ENCODE peak calls at places on chromosomes 2 and 18, in six cellular contexts. G is lung, X is astrocyte of the spinal cord, C is uterus, E is H9, I is HCT116. B is an unnamed sample.
A peak's percentile ranks its signal among the peaks of the same experiment; 100 is the strongest.

GRCh38 chr18:23377669-23378469 is 75.2 kb upstream of the RIOK3 start:
- DNase-seq in G (no peak), C (peak; percentile 51), I (peak; percentile 26), X (peak; percentile 90), E (no peak), B (no peak)

GRCh38 chr2:43013821-43014345 is 212.5 kb downstream of the ZFP36L2 start:
- DNase-seq in C (peak; percentile 10), G (no peak), E (no peak), X (no peak), I (no peak), B (no peak)

GRCh38 chr2:17976871-17977746 is 98.6 kb downstream of the KCNS3 start:
- DNase-seq in G (peak; percentile 43), I (no peak), X (peak; percentile 99), E (no peak), C (peak; percentile 31), B (no peak)

GRCh38 chr2:219287569-219288265 is 8.6 kb downstream of the DNAJB2 start:
- DNase-seq in C (no peak), X (no peak), E (no peak), G (no peak), I (no peak), B (no peak)

GRCh38 chr2:175431054-175431780 is 249.7 kb upstream of the ATP5MC3 start:
- DNase-seq in C (no peak), X (no peak), G (no peak), E (no peak), I (no peak), B (no peak)

GRCh38 chr2:232457121-232458011 is 1.4 kb downstream of the ALPI start:
- DNase-seq in I (no peak), E (peak; percentile 26), C (no peak), X (no peak), G (no peak), B (no peak)

GRCh38 chr2:73269686-73270465 is 14.4 kb downstream of the FBXO41 start:
- DNase-seq in C (no peak), G (no peak), X (no peak), I (no peak), E (no peak), B (no peak)

GRCh38 chr18:60962629-60963028 is 370.6 kb upstream of the CDH20 start:
- DNase-seq in I (no peak), C (no peak), E (no peak), G (no peak), X (no peak), B (no peak)

GRCh38 chr2:70643715-70644114 is 90.1 kb upstream of the TGFA start:
- DNase-seq in C (no peak), I (peak; percentile 42), X (no peak), E (peak; percentile 63), G (no peak), B (no peak)

GRCh38 chr2:149768320-149768799 is 180.8 kb upstream of the MMADHC start:
- DNase-seq in X (peak; percentile 44), C (no peak), E (no peak), I (no peak), G (no peak), B (no peak)

GRCh38 chr2:228039752-228040534 is 141.5 kb downstream of the SPHKAP start:
- DNase-seq in I (peak; percentile 34), C (no peak), E (no peak), X (peak; percentile 22), G (no peak), B (no peak)

GRCh38 chr2:70304501-70304900 is 2.6 kb upstream of the FAM136A start:
- DNase-seq in X (no peak), I (no peak), E (no peak), C (no peak), G (no peak), B (no peak)

GRCh38 chr2:67854103-67854502 is 208.7 kb downstream of the C1D start:
- DNase-seq in I (no peak), X (no peak), E (no peak), G (no peak), C (no peak), B (no peak)

GRCh38 chr2:215712219-215712849 is 276.5 kb upstream of the FN1 start:
- DNase-seq in E (no peak), G (no peak), X (no peak), C (no peak), I (no peak), B (no peak)

GRCh38 chr2:239233576-239233975 is 167.2 kb downstream of the HDAC4 start:
- DNase-seq in E (no peak), X (no peak), I (no peak), C (no peak), G (no peak), B (no peak)

GRCh38 chr2:85078536-85078935 is 54.7 kb upstream of the TCF7L1 start:
- DNase-seq in E (no peak), X (no peak), G (no peak), C (no peak), I (no peak), B (no peak)

GRCh38 chr2:15693926-15694588 is 102.4 kb downstream of the DDX1 start:
- DNase-seq in X (no peak), C (no peak), E (no peak), G (no peak), I (no peak), B (peak; percentile 71)

GRCh38 chr2:22253171-22253570 is 1129.4 kb downstream of the TDRD15 start:
- DNase-seq in C (no peak), E (peak; percentile 29), I (no peak), G (no peak), X (no peak), B (no peak)

GRCh38 chr2:128396500-128396891 is 77.8 kb upstream of the HS6ST1 start:
- DNase-seq in C (no peak), E (peak; percentile 80), I (no peak), G (no peak), X (peak; percentile 22), B (peak; percentile 69)

GRCh38 chr2:210195066-210195852 is 24.1 kb upstream of the KANSL1L start:
- DNase-seq in I (peak; percentile 38), C (no peak), E (no peak), X (peak; percentile 64), G (no peak), B (no peak)

GRCh38 chr2:226426292-226426736 is 373.3 kb downstream of the IRS1 start:
- DNase-seq in E (no peak), C (no peak), I (no peak), G (no peak), X (peak; percentile 91), B (no peak)

GRCh38 chr2:235311044-235311443 is 182.8 kb upstream of the AGAP1 start:
- DNase-seq in I (no peak), X (no peak), G (no peak), E (no peak), C (no peak), B (no peak)
- TF ChIP-seq CTCF in I (no peak), X (no peak), G (no peak), E (no peak), C (no peak), B (no peak)

DNA sequence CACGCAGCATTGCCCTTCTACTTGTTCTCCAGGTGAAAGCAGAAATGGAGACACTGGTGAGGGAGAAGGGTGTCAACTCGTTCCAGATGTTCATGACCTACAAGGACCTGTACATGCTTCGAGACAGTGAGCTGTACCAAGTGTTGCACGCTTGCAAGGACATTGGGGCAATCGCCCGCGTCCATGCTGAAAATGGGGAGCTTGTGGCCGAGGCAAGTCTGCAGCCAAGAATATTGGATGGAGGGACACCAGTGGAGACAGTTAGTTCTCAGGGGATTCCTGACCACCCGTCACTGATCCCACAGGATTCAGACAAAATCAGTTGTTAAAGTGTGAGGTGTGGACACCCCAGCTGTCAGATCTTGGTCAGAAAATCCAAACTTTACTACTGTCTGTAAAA is 43.2 kb upstream of the MAPRE3 start:
- DNase-seq in I (no peak), C (no peak), E (peak; percentile 8), X (no peak), G (no peak), B (no peak)
- TF ChIP-seq CTCF in I (no peak), C (no peak), E (no peak), X (no peak), G (no peak), B (no peak)

GRCh38 chr2:189628817-189629552 is 32.3 kb upstream of the ASNSD1 start:
- DNase-seq in X (peak; percentile 2), C (no peak), E (no peak), G (no peak), I (no peak), B (no peak)

GRCh38 chr2:189631849-189632248 is 29.4 kb upstream of the ASNSD1 start:
- DNase-seq in X (no peak), E (no peak), G (no peak), I (no peak), C (peak; percentile 76), B (no peak)

GRCh38 chr2:189635353-189635752 is 25.9 kb upstream of the ASNSD1 start:
- DNase-seq in C (no peak), X (no peak), G (no peak), E (no peak), I (no peak), B (no peak)

GRCh38 chr2:189629553-189630453 is 31.5 kb upstream of the ASNSD1 start:
- DNase-seq in C (no peak), E (no peak), I (no peak), G (no peak), X (peak; percentile 23), B (no peak)

DNA sequence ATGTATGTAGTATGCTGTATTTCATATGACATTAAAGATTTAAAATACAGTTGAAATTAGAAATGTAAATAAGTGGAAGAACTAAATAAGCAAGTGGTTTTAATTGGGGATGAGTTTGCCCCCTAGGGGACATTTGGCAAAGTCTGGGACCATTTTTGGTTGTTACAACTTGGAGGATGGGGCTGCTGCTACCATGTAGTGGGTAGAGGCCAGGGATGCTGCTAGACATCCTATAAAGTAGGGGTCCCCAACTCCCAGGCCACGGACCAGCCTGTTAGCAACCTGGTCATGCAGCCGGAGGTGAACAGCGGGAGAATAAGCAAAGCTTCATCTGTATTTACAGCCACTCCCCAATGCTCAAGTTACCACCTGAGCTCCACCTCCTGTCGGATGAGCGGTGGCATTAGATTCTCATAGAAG is 27.9 kb upstream of the ASNSD1 start:
- DNase-seq in X (no peak), E (no peak), G (no peak), C (no peak), I (no peak), B (no peak)
- TF ChIP-seq CTCF in X (peak; percentile 32), E (peak; percentile 69), G (no peak), C (no peak), I (peak; percentile 38), B (peak; percentile 19)

DNA sequence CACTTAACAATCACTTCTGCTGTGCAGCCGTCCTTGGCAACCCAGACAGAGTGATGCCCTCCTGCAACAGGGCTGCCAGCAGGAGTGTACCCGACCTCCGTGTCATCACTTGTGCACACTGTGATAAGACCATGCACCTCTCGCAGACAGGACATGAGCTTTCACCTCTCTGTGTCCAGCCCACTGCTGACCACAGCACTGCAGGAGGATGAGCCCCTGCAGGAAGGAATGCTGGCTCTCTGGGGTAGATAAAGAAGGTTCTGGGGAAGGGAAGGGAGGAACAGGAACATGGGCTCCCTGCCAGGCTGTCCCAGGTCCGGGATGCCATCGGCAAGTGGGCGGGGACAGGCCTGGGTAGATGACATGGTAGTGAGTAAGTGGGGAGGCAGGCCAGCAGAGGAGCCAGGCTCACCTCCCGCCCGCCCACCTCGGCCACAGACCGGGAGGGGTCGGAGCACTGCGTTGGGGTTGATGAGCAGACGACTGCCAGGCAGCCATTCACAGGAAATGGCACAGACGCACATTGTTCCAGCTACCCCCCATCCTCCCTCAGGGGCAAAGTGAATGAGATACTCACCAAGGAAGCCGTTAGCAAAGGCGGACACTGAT is 18.6 kb upstream of the COL6A3 start:
- DNase-seq in X (peak; percentile 95), I (peak; percentile 15), E (peak; percentile 56), C (no peak), G (no peak), B (no peak)
- TF ChIP-seq CTCF in X (peak; percentile 26), I (no peak), E (no peak), C (no peak), G (no peak), B (no peak)

GRCh38 chr18:64519191-64519590 is 370.3 kb upstream of the LINC00305 start:
- DNase-seq in E (no peak), I (no peak), X (no peak), C (no peak), G (no peak), B (no peak)
- TF ChIP-seq CTCF in E (no peak), I (no peak), X (no peak), C (no peak), G (no peak), B (no peak)

B was measured in glutamatergic neuron.